ENCODE peak calls at places on chromosomes 13 and 19, in five cellular contexts. One of them, this sample, is unnamed.

GRCh38 chr13:114054830-114055439 is 77.5 kb downstream of the RASA3 start:
- DNase-seq in GM12878: no peak
- DNase-seq in HepG2: no peak
- DNase-seq in K562: no peak
- DNase-seq in H1: no peak
- DNase-seq in this sample: no peak

GRCh38 chr13:95793018-95793555 is 116.1 kb downstream of the DNAJC3 start:
- DNase-seq in HepG2: no peak
- DNase-seq in H1: no peak
- DNase-seq in K562: no peak
- DNase-seq in GM12878: no peak
- DNase-seq in this sample: no peak

GRCh38 chr13:100573121-100573520 is 15.5 kb downstream of the GGACT start:
- DNase-seq in K562: peak
- DNase-seq in H1: peak
- DNase-seq in GM12878: peak
- DNase-seq in HepG2: peak
- DNase-seq in this sample: peak

GRCh38 chr13:43776680-43777079 is 10.1 kb downstream of the ENOX1 start:
- DNase-seq in GM12878: no peak
- DNase-seq in HepG2: no peak
- DNase-seq in K562: no peak
- DNase-seq in H1: no peak
- DNase-seq in this sample: no peak

GRCh38 chr19:55549500-55550320 is 4.4 kb upstream of the SBK3 start:
- DNase-seq in GM12878: no peak
- DNase-seq in HepG2: peak
- DNase-seq in H1: peak
- DNase-seq in K562: no peak
- DNase-seq in this sample: no peak

GRCh38 chr13:100176781-100177389 is 88.0 kb downstream of the PCCA start:
- DNase-seq in H1: no peak
- DNase-seq in K562: no peak
- DNase-seq in HepG2: no peak
- DNase-seq in GM12878: no peak
- DNase-seq in this sample: no peak

GRCh38 chr19:21569497-21569870 is 64.1 kb downstream of the ZNF429 start:
- DNase-seq in HepG2: no peak
- DNase-seq in H1: no peak
- DNase-seq in GM12878: no peak
- DNase-seq in K562: no peak
- DNase-seq in this sample: no peak

GRCh38 chr13:20160346-20161274 is at the start of gene GJA3:
- DNase-seq in GM12878: no peak
- DNase-seq in K562: peak
- DNase-seq in HepG2: no peak
- DNase-seq in H1: peak
- DNase-seq in this sample: peak

GRCh38 chr13:33761744-33762143 is 56.2 kb upstream of the RFC3 start:
- DNase-seq in K562: peak
- DNase-seq in GM12878: no peak
- DNase-seq in HepG2: peak
- DNase-seq in H1: no peak
- DNase-seq in this sample: peak

GRCh38 chr19:33302974-33303790 is 848 bp upstream of the CEBPA start:
- DNase-seq in K562: no peak
- DNase-seq in GM12878: no peak
- DNase-seq in H1: peak
- DNase-seq in HepG2: no peak
- DNase-seq in this sample: peak

GRCh38 chr13:113982296-113982661 is 8.4 kb upstream of the C13orf46 start:
- DNase-seq in GM12878: no peak
- DNase-seq in H1: peak
- DNase-seq in HepG2: no peak
- DNase-seq in K562: no peak
- DNase-seq in this sample: no peak

GRCh38 chr13:49330546-49330864 is 82.8 kb downstream of the CDADC1 start:
- DNase-seq in GM12878: no peak
- DNase-seq in K562: no peak
- DNase-seq in H1: no peak
- DNase-seq in HepG2: no peak
- DNase-seq in this sample: no peak

GRCh38 chr19:36605839-36606478 is 846 bp downstream of the ZNF382 start:
- DNase-seq in HepG2: no peak
- DNase-seq in K562: no peak
- DNase-seq in GM12878: peak
- DNase-seq in H1: no peak
- DNase-seq in this sample: no peak

GRCh38 chr19:36604656-36605100 is 435 bp upstream of the ZNF382 start:
- DNase-seq in HepG2: peak
- DNase-seq in GM12878: peak
- DNase-seq in K562: peak
- DNase-seq in H1: no peak
- DNase-seq in this sample: peak

GRCh38 chr19:36605101-36605838 is at the start of gene ZNF382:
- DNase-seq in K562: no peak
- DNase-seq in GM12878: peak
- DNase-seq in H1: peak
- DNase-seq in HepG2: peak
- DNase-seq in this sample: peak
- TF ChIP-seq JUND in K562: no peak
- TF ChIP-seq JUND in GM12878: no peak
- TF ChIP-seq JUND in H1: no peak
- TF ChIP-seq JUND in HepG2: no peak
- TF ChIP-seq JUND in this sample: no peak

DNA sequence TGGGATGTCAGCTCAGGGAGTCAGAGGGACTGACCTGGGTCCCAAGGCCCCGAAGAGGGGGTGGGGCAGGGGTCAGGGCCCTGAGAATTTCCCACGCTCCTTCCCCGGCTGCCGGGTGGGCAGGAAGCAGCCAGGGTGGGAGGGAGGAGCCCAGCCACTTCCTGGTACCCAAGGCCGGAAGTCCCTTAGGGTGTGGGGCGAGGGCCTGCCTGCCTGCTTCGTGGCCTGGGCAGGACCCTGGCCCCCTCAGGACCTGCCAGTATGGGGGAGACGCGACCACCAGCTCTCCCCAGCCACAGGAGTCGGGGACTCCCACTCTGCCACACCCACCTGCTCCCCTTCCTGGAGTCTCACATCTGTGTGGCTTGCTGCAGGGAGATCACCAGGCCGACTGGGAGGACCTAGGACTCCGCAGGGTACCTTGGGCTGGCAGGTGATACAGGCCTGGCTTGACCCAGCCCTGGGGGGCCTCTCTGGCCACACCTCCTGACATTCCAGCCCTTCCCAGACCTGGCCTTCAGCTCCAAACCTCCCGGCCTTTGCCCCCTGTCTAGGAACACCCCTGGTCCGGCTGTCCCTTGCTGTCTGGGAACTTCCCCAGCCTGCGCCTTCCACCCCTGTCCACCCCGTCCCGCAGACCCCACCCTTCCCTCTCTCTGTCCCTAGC is 9.8 kb upstream of the CIRBP start:
- DNase-seq in HepG2: peak
- DNase-seq in H1: no peak
- DNase-seq in K562: peak
- DNase-seq in GM12878: peak
- DNase-seq in this sample: no peak
- TF ChIP-seq JUND in HepG2: no peak
- TF ChIP-seq JUND in H1: no peak
- TF ChIP-seq JUND in K562: no peak
- TF ChIP-seq JUND in GM12878: no peak
- TF ChIP-seq JUND in this sample: no peak

DNA sequence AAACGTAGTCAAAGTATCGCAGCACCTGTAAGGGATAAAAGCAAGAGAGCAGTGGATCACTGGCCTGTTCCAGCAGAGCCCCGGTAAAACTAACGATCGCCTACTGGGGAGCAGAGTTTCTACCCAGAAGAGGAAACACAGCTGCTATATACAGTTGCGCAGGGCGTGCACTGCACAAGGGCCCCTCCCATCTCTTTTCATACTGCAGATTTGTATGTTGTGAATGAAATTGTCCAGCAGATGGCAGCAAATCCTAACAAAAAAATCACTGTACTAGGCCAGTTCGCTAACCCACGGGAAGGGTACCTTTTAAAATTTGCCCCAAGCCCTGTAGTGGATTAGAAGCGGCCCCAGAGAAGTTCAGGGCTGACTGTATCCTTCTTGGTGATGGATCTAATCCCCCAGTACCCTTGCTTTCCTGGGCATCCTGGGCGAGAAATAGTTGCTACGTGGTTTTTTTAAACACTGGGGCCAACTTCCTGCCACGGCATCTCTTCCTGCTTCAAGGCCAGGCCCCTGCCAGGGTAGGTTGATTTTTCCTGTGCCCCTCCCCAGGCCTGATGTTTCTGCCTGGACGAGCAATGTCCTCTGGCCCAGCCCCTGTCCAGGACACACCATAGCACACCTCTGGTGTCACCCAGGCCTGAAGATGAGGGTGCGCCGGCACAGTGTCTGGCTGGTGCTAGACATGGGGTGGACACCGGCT is 127.0 kb downstream of the IER2 start:
- DNase-seq in K562: peak
- DNase-seq in H1: peak
- DNase-seq in HepG2: peak
- DNase-seq in GM12878: peak
- DNase-seq in this sample: no peak
- TF ChIP-seq JUND in K562: no peak
- TF ChIP-seq JUND in H1: no peak
- TF ChIP-seq JUND in HepG2: no peak
- TF ChIP-seq JUND in GM12878: no peak
- TF ChIP-seq JUND in this sample: no peak

GRCh38 chr19:1279782-1280341 is 4.5 kb downstream of the FAM174C start:
- DNase-seq in HepG2: peak
- DNase-seq in K562: peak
- DNase-seq in GM12878: no peak
- DNase-seq in H1: peak
- DNase-seq in this sample: peak

GRCh38 chr19:1279261-1279660 is 3.9 kb downstream of the FAM174C start:
- DNase-seq in HepG2: no peak
- DNase-seq in K562: no peak
- DNase-seq in GM12878: no peak
- DNase-seq in H1: no peak
- DNase-seq in this sample: no peak

GRCh38 chr19:1281895-1282287 is 3.8 kb upstream of the EFNA2 start:
- DNase-seq in H1: no peak
- DNase-seq in K562: no peak
- DNase-seq in HepG2: no peak
- DNase-seq in GM12878: no peak
- DNase-seq in this sample: no peak

GRCh38 chr19:1281270-1281894 is 4.3 kb upstream of the EFNA2 start:
- DNase-seq in GM12878: no peak
- DNase-seq in K562: no peak
- DNase-seq in HepG2: no peak
- DNase-seq in H1: no peak
- DNase-seq in this sample: no peak

DNA sequence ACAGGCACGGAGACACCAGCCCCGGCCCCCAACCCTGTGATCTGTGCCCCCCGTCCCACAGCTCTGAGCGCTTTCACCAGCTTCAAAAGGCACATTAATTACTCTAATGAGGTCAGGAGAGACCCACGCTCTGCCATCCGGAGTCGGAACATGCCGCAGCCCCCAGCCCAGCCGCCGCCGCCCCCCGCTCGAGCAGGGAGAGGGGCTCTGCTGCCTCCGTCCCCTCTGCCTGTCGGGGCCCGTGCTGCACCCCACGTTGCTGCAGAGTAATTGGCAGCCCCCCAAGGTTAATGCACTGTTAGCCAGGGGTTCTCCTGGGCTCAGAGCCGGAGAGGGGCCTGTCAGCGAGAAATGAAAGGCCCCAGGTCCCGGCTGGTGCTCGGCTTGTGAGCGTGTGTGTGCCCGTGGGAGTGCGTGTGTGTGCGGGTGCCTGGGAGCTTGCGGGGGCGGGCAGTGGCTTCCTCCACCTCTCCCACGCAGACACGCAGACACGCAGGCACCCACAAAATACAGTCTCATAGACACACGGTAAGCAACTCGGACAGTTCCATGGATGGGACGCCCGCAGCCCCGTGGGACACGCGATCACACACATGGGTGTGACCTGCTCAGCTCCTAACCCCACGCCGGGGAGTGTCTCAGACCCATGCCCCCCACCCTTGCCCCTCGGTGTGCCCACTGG is 4.9 kb upstream of the EFNA2 start:
- DNase-seq in HepG2: no peak
- DNase-seq in GM12878: no peak
- DNase-seq in K562: no peak
- DNase-seq in H1: no peak
- DNase-seq in this sample: no peak
- TF ChIP-seq JUND in HepG2: no peak
- TF ChIP-seq JUND in GM12878: no peak
- TF ChIP-seq JUND in K562: no peak
- TF ChIP-seq JUND in H1: no peak
- TF ChIP-seq JUND in this sample: no peak

GRCh38 chr13:84208251-84208650 is 326.0 kb upstream of the SLITRK1 start:
- DNase-seq in GM12878: no peak
- DNase-seq in K562: no peak
- DNase-seq in HepG2: no peak
- DNase-seq in H1: no peak
- DNase-seq in this sample: no peak
- TF ChIP-seq JUND in GM12878: no peak
- TF ChIP-seq JUND in K562: no peak
- TF ChIP-seq JUND in HepG2: no peak
- TF ChIP-seq JUND in H1: no peak
- TF ChIP-seq JUND in this sample: no peak

This sample was measured in T47D.